ENCODE peak calls at places on chromosome 12, in nine cellular contexts. M is ascending aorta, Q is epithelial cell of esophagus, E is AG10803, O is esophagus muscularis mucosa, R is cardiac fibroblast, T is PC-3, G is heart left ventricle, F is astrocyte of the spinal cord. J is an unnamed sample.

GRCh38 chr12:93287152-93287551 is 90.6 kb upstream of the NUDT4 start:
- DNase-seq in F (no peak), E (no peak), Q (peak), R (no peak), G (no peak), O (no peak), T (no peak), M (no peak), J (no peak)

GRCh38 chr12:63904653-63905052 is 60.2 kb downstream of the SRGAP1 start:
- DNase-seq in Q (no peak), M (no peak), R (no peak), E (no peak), G (no peak), T (peak), F (no peak), O (no peak), J (no peak)

GRCh38 chr12:96335270-96335669 is 65.0 kb downstream of the CDK17 start:
- DNase-seq in T (no peak), E (no peak), G (no peak), O (no peak), Q (no peak), M (no peak), R (no peak), F (no peak), J (no peak)

GRCh38 chr12:64610092-64610659 is at the start of gene RASSF3:
- DNase-seq in T (peak), M (no peak), E (peak), R (peak), G (peak), Q (peak), O (no peak), F (peak), J (peak)

GRCh38 chr12:84661732-84662326 is 250.8 kb downstream of the SLC6A15 start:
- DNase-seq in Q (peak), O (no peak), R (peak), G (no peak), T (peak), E (peak), F (peak), M (no peak), J (peak)

GRCh38 chr12:110123861-110124183 is 335 bp upstream of the IFT81 start:
- DNase-seq in R (no peak), G (no peak), O (no peak), F (no peak), E (no peak), M (no peak), T (no peak), Q (no peak), J (no peak)

GRCh38 chr12:5088586-5089264 is 45.0 kb downstream of the KCNA5 start:
- DNase-seq in G (no peak), F (peak), Q (no peak), O (no peak), M (no peak), T (peak), R (peak), E (peak), J (peak)

GRCh38 chr12:8057291-8057690 is 8.9 kb downstream of the C3AR1 start:
- DNase-seq in O (no peak), T (no peak), Q (no peak), R (no peak), F (no peak), M (no peak), G (no peak), E (no peak), J (no peak)

GRCh38 chr12:10701843-10702242 is 21.3 kb downstream of the YBX3 start:
- DNase-seq in E (no peak), M (no peak), R (no peak), Q (no peak), O (no peak), F (no peak), T (no peak), G (no peak), J (no peak)

GRCh38 chr12:25253371-25254068 is 2.8 kb upstream of the KRAS start:
- DNase-seq in O (no peak), R (no peak), M (no peak), E (no peak), G (no peak), Q (no peak), F (no peak), T (no peak), J (no peak)

GRCh38 chr12:57896139-57896436 is 45.3 kb upstream of the ATP23 start:
- DNase-seq in O (no peak), G (no peak), Q (no peak), T (no peak), R (peak), F (peak), E (peak), M (no peak), J (peak)

GRCh38 chr12:120429368-120429767 is 8.5 kb upstream of the COX6A1 start:
- DNase-seq in F (no peak), T (no peak), Q (no peak), M (no peak), O (no peak), E (no peak), R (no peak), G (no peak), J (no peak)

GRCh38 chr12:52221912-52222457 is 11.1 kb upstream of the KRT7 start:
- DNase-seq in G (no peak), F (no peak), T (peak), Q (peak), E (peak), M (no peak), R (peak), O (no peak), J (no peak)

GRCh38 chr12:123034865-123035264 is 54.4 kb downstream of the ARL6IP4 start:
- DNase-seq in Q (peak), T (peak), O (no peak), F (peak), E (peak), R (peak), G (no peak), M (no peak), J (peak)

GRCh38 chr12:97940629-97941028 is 478.0 kb downstream of the RMST start:
- DNase-seq in G (no peak), M (no peak), Q (no peak), T (no peak), R (no peak), F (no peak), O (no peak), E (peak), J (no peak)

GRCh38 chr12:71567562-71567961 is 96.1 kb downstream of the ZFC3H1 start:
- DNase-seq in Q (peak), O (no peak), G (no peak), T (no peak), M (no peak), R (no peak), E (no peak), F (no peak), J (no peak)

GRCh38 chr12:128823916-128824839 is at the start of gene SLC15A4:
- DNase-seq in F (peak), T (peak), O (peak), Q (peak), E (peak), R (peak), M (peak), G (peak), J (peak)

GRCh38 chr12:94318178-94318577 is 141.5 kb downstream of the CEP83 start:
- DNase-seq in T (no peak), Q (no peak), G (no peak), R (no peak), M (no peak), O (no peak), E (no peak), F (no peak), J (peak)

GRCh38 chr12:130186631-130187269 is 24.5 kb downstream of the FZD10 start:
- DNase-seq in O (no peak), E (no peak), M (no peak), G (no peak), T (peak), Q (peak), R (no peak), F (no peak), J (no peak)

GRCh38 chr12:50925342-50925651 is 27.0 kb upstream of the HIGD1C start:
- DNase-seq in G (no peak), O (no peak), T (no peak), F (no peak), Q (no peak), E (no peak), R (no peak), M (no peak), J (peak)

GRCh38 chr12:117518594-117519270 is 157.3 kb upstream of the NOS1 start:
- DNase-seq in E (peak), R (no peak), G (peak), F (peak), M (no peak), T (peak), O (no peak), Q (no peak), J (no peak)

GRCh38 chr12:96578526-96579125 is 89.2 kb downstream of the CFAP54 start:
- DNase-seq in O (no peak), Q (peak), F (peak), T (peak), E (peak), M (no peak), G (no peak), R (peak), J (peak)

GRCh38 chr12:67991158-67991557 is 1.9 kb downstream of the IFNG-AS1 start:
- DNase-seq in G (no peak), M (no peak), E (no peak), O (no peak), Q (no peak), R (no peak), F (no peak), T (no peak), J (no peak)

GRCh38 chr12:56551070-56551469 is 29.4 kb downstream of the RBMS2 start:
- DNase-seq in R (no peak), F (no peak), T (no peak), O (no peak), M (no peak), G (no peak), E (no peak), Q (no peak), J (no peak)

GRCh38 chr12:50248883-50249282 is 34.4 kb downstream of the LIMA1 start:
- DNase-seq in E (no peak), O (no peak), Q (no peak), R (peak), F (no peak), M (no peak), T (no peak), G (no peak), J (peak)

GRCh38 chr12:18158774-18159557 is 69.0 kb upstream of the RERGL start:
- DNase-seq in R (peak), T (peak), O (no peak), G (no peak), Q (peak), F (peak), E (peak), M (no peak), J (peak)

GRCh38 chr12:103369929-103370328 is 125.8 kb downstream of the C12orf42 start:
- DNase-seq in Q (no peak), R (no peak), F (no peak), O (no peak), M (no peak), E (no peak), G (no peak), T (no peak), J (no peak)
- TF ChIP-seq CTCF in Q (no peak), R (no peak), F (no peak), O (no peak), M (no peak), E (no peak), G (no peak), T (no peak), J (no peak)

GRCh38 chr12:124995200-124995961 is 1.9 kb downstream of the BRI3BP start:
- DNase-seq in G (no peak), Q (no peak), O (no peak), F (no peak), M (no peak), T (no peak), R (no peak), E (no peak), J (no peak)
- H3K4me3 ChIP-seq in G (peak), Q (no peak), O (no peak), F (no peak), M (no peak), T (peak), R (no peak), E (no peak), J (no peak)

DNA sequence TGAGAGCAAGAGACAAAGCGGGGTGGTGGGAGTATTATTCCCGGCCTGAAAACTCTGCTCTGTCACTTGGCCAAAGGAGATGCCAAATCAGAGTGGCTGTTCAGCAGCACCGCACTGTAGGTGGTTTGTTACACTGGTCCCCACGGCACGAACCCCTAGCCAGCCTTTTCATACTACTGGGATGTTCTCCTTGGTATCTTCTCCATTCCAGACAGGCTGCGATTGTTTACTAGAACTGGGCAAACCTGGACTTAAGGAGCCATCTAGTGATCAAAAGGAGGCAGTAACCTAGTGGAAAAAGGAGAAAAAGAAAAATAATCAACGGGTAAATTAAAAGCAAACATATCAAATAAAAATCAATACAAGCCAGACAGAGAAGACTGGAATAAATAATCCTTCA is 58.9 kb upstream of the TMTC2 start:
- DNase-seq in F (peak), M (no peak), T (peak), E (peak), O (no peak), G (no peak), R (peak), Q (peak), J (peak)
- TF ChIP-seq CTCF in F (peak), M (no peak), T (peak), E (peak), O (no peak), G (no peak), R (peak), Q (peak), J (peak)

GRCh38 chr12:14950421-14950820 is 11.0 kb downstream of the ARHGDIB start:
- DNase-seq in E (no peak), R (no peak), M (no peak), F (no peak), O (no peak), G (no peak), Q (no peak), T (no peak), J (no peak)
- H3K4me3 ChIP-seq in E (no peak), R (no peak), M (no peak), F (no peak), O (no peak), G (peak), Q (no peak), T (no peak), J (no peak)

GRCh38 chr12:27243804-27244679 is at the start of gene STK38L:
- DNase-seq in E (peak), F (peak), Q (peak), M (peak), R (peak), G (peak), T (peak), O (peak), J (peak)
- TF ChIP-seq CTCF in E (peak), F (peak), Q (peak), M (peak), R (no peak), G (peak), T (peak), O (peak), J (peak)

GRCh38 chr12:91307957-91308705 is 125.5 kb upstream of the DCN start:
- DNase-seq in O (no peak), T (no peak), G (no peak), M (no peak), F (no peak), Q (no peak), R (no peak), E (no peak), J (no peak)
- H3K4me3 ChIP-seq in O (no peak), T (no peak), G (no peak), M (no peak), F (no peak), Q (no peak), R (no peak), E (no peak), J (no peak)

GRCh38 chr12:2358986-2359658 is 306.3 kb downstream of the CACNA1C start:
- DNase-seq in F (peak), T (no peak), R (no peak), Q (no peak), E (no peak), M (no peak), G (peak), O (no peak), J (peak)

GRCh38 chr12:2359725-2360629 is 307.2 kb downstream of the CACNA1C start:
- DNase-seq in O (no peak), Q (no peak), E (no peak), F (no peak), M (no peak), R (no peak), G (peak), T (no peak), J (no peak)

GRCh38 chr12:2363836-2364565 is 311.2 kb downstream of the CACNA1C start:
- DNase-seq in M (no peak), O (no peak), T (no peak), G (peak), E (no peak), Q (no peak), R (no peak), F (no peak), J (no peak)

GRCh38 chr12:2364566-2365165 is 311.9 kb downstream of the CACNA1C start:
- DNase-seq in M (no peak), G (no peak), E (no peak), R (no peak), T (no peak), F (no peak), O (no peak), Q (peak), J (no peak)

DNA sequence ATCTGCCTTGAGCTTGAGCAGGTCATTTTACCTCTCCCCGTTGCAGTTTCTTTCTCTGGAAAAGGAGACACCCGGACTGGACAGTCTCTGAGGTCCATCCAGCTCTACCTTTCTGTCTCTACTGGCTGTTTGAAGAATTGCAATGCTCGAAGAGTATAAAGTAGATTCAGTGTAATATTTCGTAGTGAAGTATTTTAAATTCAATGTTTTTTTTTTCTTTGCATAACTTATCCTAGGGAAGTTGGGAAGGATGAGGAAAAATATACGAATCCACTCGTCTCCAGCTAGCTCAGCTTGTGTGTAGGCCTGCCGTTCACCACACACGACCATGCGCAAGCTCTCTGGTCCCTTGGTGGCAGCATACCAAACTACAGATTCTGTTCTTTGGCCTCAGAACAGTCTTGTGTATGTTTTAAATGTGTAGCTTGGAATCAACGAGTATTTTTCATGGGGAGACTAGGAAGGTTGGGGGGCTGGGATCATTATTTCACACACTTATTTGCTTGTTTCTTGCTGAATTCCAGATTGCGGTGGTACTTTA is 307.9 kb downstream of the CACNA1C start:
- DNase-seq in Q (no peak), O (no peak), T (peak), F (no peak), M (no peak), E (no peak), G (peak), R (no peak), J (no peak)
- TF ChIP-seq CTCF in Q (no peak), O (peak), T (peak), F (peak), M (no peak), E (peak), G (peak), R (no peak), J (peak)

DNA sequence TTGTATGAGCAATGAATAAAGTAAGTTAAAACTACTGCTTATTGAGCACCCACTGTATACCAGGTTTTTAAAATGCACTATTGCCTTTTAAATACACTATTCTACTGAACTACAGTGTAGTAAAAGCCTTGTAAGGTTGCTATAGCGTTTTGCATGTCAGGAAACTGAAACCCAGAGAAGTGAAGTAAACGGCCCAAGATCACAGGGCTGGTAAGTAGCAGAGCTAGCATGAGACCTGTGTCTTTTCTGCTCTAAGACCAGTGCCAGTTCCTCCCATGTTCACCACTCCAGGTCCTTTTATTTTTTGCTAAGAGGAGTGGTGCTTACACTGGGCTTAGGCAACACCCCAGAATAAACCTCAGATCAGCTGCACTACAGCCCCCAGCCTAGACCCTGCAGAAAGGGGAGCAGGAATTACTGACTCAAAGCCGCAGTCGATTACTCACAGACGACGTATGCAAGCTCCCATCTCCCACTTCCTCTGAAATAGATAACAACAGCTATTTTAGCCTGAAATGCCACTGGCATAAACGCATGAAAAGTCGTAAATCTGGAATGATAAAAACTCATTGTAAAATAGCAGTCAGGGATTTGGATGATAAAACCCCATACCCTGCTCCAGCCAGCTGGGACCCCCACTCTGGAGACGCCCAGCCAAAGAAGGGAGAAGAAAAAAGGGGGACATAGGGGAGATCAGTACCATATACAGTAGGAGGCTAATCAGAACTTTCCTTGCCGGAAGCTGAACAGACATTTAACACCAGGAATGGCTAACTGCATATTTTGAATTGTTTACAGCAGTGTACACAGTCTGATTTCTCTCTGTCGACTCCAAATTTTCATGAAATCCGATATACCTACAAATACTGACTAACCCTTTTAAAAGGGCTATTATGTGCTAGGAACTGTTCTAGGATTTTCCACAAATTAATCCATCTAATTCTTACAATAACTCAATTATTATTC is 108.3 kb downstream of the NUAK1 start:
- DNase-seq in T (peak), E (peak), O (peak), M (no peak), G (no peak), Q (peak), F (peak), R (peak), J (peak)
- H3K4me3 ChIP-seq in T (peak), E (peak), O (no peak), M (peak), G (no peak), Q (no peak), F (no peak), R (no peak), J (no peak)

DNA sequence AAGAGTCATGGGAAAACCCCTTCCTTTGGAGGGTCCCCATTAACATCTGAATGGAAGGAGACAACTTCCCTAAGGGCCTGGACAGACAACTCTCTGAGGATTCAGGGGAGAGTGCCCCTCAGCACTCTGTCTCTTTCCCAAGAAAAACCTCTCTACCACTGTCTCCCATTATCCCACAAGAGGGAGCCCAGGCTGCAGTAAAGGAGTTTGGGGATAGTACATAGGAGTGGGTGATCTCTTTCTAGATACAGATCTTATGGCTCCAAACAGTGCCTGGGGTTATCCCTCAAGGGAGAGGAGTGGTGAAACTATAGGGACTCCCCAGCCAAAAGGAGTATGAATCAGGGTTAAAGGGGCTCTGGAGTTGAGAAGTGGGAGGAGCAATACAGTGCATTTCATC is 6.1 kb downstream of the WNT10B start:
- DNase-seq in R (no peak), Q (no peak), T (no peak), M (no peak), F (no peak), E (peak), O (no peak), G (no peak), J (peak)
- TF ChIP-seq CTCF in R (peak), Q (peak), T (peak), M (no peak), F (peak), E (peak), O (no peak), G (no peak), J (peak)

J was measured in fibroblast of the aortic adventitia.